ENCODE peak calls at places on chromosomes 12 and 14, in nine cellular contexts. A is GM12865, L is fibroblast of pulmonary artery, G is HFFc6, T is BE2C, I is coronary artery, R is Calu3, Y is ascending aorta, C is psoas muscle. X is an unnamed sample.

GRCh38 chr12:77325505-77325904 is 260.1 kb upstream of the E2F7 start:
- DNase-seq in A (no peak), L (no peak), G (no peak), T (no peak), I (no peak), R (peak), Y (no peak), C (no peak), X (no peak)

GRCh38 chr14:69624131-69624530 is 12.7 kb downstream of the SUSD6 start:
- DNase-seq in A (no peak), L (no peak), G (no peak), T (no peak), I (no peak), R (no peak), Y (no peak), C (no peak), X (no peak)

GRCh38 chr12:27140478-27140969 is 58.1 kb upstream of the C12orf71 start:
- DNase-seq in A (no peak), L (no peak), G (no peak), T (no peak), I (no peak), R (no peak), Y (no peak), C (no peak), X (no peak)

GRCh38 chr12:112735296-112735695 is 56.3 kb upstream of the RPH3A start:
- DNase-seq in A (no peak), L (no peak), G (no peak), T (no peak), I (no peak), R (no peak), Y (no peak), C (no peak), X (no peak)

GRCh38 chr12:109550310-109550680 is 23.0 kb downstream of the MMAB start:
- DNase-seq in A (no peak), L (no peak), G (no peak), T (no peak), I (no peak), R (no peak), Y (no peak), C (no peak), X (no peak)

GRCh38 chr12:55723516-55724225 is 3.5 kb downstream of the RDH5 start:
- DNase-seq in A (no peak), L (no peak), G (no peak), T (no peak), I (no peak), R (no peak), Y (no peak), C (peak), X (no peak)

GRCh38 chr14:51691176-51691575 is 39.5 kb downstream of the FRMD6 start:
- DNase-seq in A (no peak), L (no peak), G (no peak), T (no peak), I (no peak), R (no peak), Y (no peak), C (no peak), X (no peak)

GRCh38 chr14:64956697-64957412 is 14.3 kb upstream of the GPX2 start:
- DNase-seq in A (no peak), L (no peak), G (no peak), T (no peak), I (no peak), R (no peak), Y (no peak), C (no peak), X (no peak)

GRCh38 chr14:63852271-63852816 is 460 bp upstream of the SYNE2 start:
- DNase-seq in A (peak), L (peak), G (no peak), T (no peak), I (no peak), R (no peak), Y (no peak), C (no peak), X (no peak)

GRCh38 chr12:26608273-26608672 is 224.7 kb downstream of the ITPR2 start:
- DNase-seq in A (no peak), L (no peak), G (no peak), T (no peak), I (no peak), R (no peak), Y (no peak), C (no peak), X (no peak)

GRCh38 chr12:30859226-30859625 is 67.3 kb upstream of the TSPAN11 start:
- DNase-seq in A (no peak), L (no peak), G (no peak), T (no peak), I (peak), R (no peak), Y (no peak), C (no peak), X (no peak)

GRCh38 chr12:58435647-58436046 is 484.7 kb downstream of the LRIG3 start:
- DNase-seq in A (no peak), L (no peak), G (no peak), T (no peak), I (no peak), R (no peak), Y (no peak), C (no peak), X (no peak)

GRCh38 chr14:105888151-105888550 is 361.8 kb downstream of the TMEM121 start:
- DNase-seq in A (no peak), L (no peak), G (no peak), T (no peak), I (peak), R (no peak), Y (no peak), C (peak), X (peak)

GRCh38 chr12:131511391-131511802 is 199.5 kb upstream of the SFSWAP start:
- DNase-seq in A (peak), L (peak), G (no peak), T (no peak), I (no peak), R (no peak), Y (no peak), C (no peak), X (no peak)

GRCh38 chr14:68210729-68211299 is 391.2 kb downstream of the RAD51B start:
- DNase-seq in A (peak), L (peak), G (peak), T (no peak), I (no peak), R (peak), Y (peak), C (no peak), X (no peak)

GRCh38 chr14:68787235-68787727 is 5.6 kb downstream of the ZFP36L1 start:
- DNase-seq in A (peak), L (no peak), G (no peak), T (no peak), I (peak), R (no peak), Y (no peak), C (no peak), X (no peak)

GRCh38 chr12:106720696-106721095 is 53.8 kb upstream of the RIC8B start:
- DNase-seq in A (no peak), L (no peak), G (no peak), T (no peak), I (no peak), R (no peak), Y (no peak), C (no peak), X (peak)
- TF ChIP-seq CTCF in A (no peak), L (no peak), G (no peak), T (no peak), I (no peak), R (no peak), Y (no peak), C (no peak), X (no peak)

DNA sequence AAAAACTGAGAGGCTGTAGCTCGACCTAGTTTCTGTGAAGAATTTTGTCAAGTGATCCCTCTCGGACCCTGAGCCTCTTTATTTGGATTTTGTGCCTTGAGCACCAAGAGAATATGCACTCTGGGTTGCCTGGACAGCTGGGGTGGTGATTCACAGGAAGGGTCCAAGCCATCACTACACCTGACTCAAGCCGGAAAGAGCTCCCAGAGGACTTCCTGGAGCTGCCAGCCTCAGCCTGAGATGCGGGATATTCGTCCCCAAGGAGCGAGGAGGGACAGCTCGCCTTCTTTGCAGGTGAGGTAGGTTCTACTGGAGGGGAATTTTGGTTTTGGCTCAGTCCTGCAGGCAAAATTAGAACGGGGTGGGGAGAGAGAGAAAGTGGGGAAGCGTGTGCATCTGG is 94.3 kb downstream of the GALNT8 start:
- DNase-seq in A (no peak), L (no peak), G (no peak), T (no peak), I (no peak), R (no peak), Y (no peak), C (no peak), X (no peak)
- TF ChIP-seq CTCF in A (no peak), L (no peak), G (no peak), T (no peak), I (no peak), R (no peak), Y (no peak), C (no peak), X (no peak)

GRCh38 chr14:49962616-49963015 is 69.7 kb downstream of the ARF6 start:
- DNase-seq in A (peak), L (no peak), G (no peak), T (no peak), I (no peak), R (peak), Y (no peak), C (no peak), X (no peak)

GRCh38 chr14:49961270-49962222 is 68.7 kb downstream of the ARF6 start:
- DNase-seq in A (peak), L (no peak), G (peak), T (no peak), I (no peak), R (no peak), Y (no peak), C (no peak), X (no peak)

GRCh38 chr14:49957089-49957852 is 64.4 kb downstream of the ARF6 start:
- DNase-seq in A (no peak), L (no peak), G (no peak), T (no peak), I (no peak), R (no peak), Y (no peak), C (no peak), X (no peak)

GRCh38 chr14:49960453-49960852 is 67.6 kb downstream of the ARF6 start:
- DNase-seq in A (peak), L (no peak), G (no peak), T (no peak), I (no peak), R (no peak), Y (no peak), C (no peak), X (no peak)

DNA sequence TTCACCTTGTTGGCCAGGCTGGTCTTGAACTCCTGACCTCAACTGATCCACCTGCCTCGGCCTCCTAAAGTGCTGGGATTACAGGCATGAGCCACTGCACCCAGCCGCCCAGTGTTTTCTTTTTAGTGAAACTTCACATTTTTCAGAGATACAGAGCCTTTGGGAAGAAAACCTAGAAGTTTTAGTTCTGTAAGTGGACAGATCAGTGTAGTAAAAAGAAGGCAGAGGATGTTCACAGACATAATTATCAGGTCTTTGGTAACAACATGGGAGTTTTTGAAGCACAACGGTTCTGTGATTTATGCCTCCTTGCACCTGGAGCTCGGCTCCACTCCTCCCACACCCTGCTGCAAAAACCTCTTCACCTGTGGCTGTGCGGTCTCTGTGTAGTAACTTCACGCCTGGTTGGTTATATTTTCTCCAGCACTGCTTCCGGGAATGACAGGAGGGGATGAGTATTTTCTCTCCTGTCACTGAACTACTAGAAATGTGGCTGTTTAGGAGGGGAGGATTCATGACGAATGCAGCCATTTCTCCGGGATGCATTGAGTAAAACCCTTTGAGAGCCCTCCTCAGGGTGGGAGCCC is 67.0 kb downstream of the ARF6 start:
- DNase-seq in A (peak), L (no peak), G (no peak), T (no peak), I (no peak), R (no peak), Y (no peak), C (no peak), X (no peak)
- TF ChIP-seq CTCF in A (no peak), L (no peak), G (no peak), T (no peak), I (no peak), R (no peak), Y (no peak), C (no peak), X (no peak)

GRCh38 chr12:98955284-98955683 is 310.2 kb downstream of the APAF1 start:
- DNase-seq in A (peak), L (peak), G (no peak), T (peak), I (no peak), R (peak), Y (no peak), C (no peak), X (no peak)
- TF ChIP-seq CTCF in A (peak), L (peak), G (peak), T (peak), I (no peak), R (peak), Y (no peak), C (no peak), X (peak)

GRCh38 chr12:15151141-15152091 is 69.8 kb downstream of the RERG start:
- DNase-seq in A (peak), L (peak), G (no peak), T (peak), I (no peak), R (peak), Y (no peak), C (no peak), X (no peak)

GRCh38 chr12:15152864-15153263 is 68.4 kb downstream of the RERG start:
- DNase-seq in A (no peak), L (peak), G (no peak), T (no peak), I (no peak), R (no peak), Y (no peak), C (no peak), X (no peak)

GRCh38 chr12:15154108-15154507 is 67.1 kb downstream of the RERG start:
- DNase-seq in A (no peak), L (no peak), G (no peak), T (peak), I (no peak), R (no peak), Y (no peak), C (no peak), X (no peak)

GRCh38 chr12:15155271-15155670 is 65.9 kb downstream of the RERG start:
- DNase-seq in A (no peak), L (no peak), G (no peak), T (peak), I (no peak), R (no peak), Y (no peak), C (peak), X (no peak)

DNA sequence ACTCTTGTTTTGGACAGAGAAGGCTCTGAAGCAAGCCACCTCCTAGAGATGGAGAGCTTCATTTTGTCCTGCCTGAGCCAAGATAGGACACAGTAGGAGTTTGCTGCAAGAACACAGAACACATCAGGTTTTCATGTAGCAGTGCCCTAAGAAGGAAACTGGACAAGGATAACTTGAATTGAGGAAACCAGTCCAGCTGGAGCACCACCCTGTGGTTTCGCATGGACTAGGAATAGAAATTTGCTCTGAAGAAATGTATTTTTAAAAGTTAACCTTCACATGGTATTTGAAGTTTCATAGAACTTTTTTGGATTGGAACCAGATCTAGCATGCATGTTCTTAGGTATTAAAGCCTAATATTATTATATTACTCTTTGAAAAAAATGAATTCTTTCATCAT is 68.8 kb downstream of the RERG start:
- DNase-seq in A (no peak), L (peak), G (no peak), T (no peak), I (no peak), R (no peak), Y (peak), C (no peak), X (no peak)
- TF ChIP-seq CTCF in A (no peak), L (peak), G (no peak), T (peak), I (no peak), R (no peak), Y (peak), C (peak), X (peak)

GRCh38 chr12:14982986-14983385 is 10.1 kb downstream of the PDE6H start:
- DNase-seq in A (no peak), L (no peak), G (no peak), T (no peak), I (no peak), R (no peak), Y (no peak), C (no peak), X (no peak)

GRCh38 chr12:14984036-14984435 is 11.2 kb downstream of the PDE6H start:
- DNase-seq in A (no peak), L (no peak), G (no peak), T (no peak), I (no peak), R (no peak), Y (no peak), C (no peak), X (no peak)

GRCh38 chr12:14989790-14990189 is 16.9 kb downstream of the PDE6H start:
- DNase-seq in A (peak), L (no peak), G (no peak), T (no peak), I (no peak), R (no peak), Y (no peak), C (no peak), X (no peak)

GRCh38 chr12:14988035-14988434 is 15.2 kb downstream of the PDE6H start:
- DNase-seq in A (peak), L (no peak), G (no peak), T (no peak), I (no peak), R (no peak), Y (no peak), C (no peak), X (no peak)

GRCh38 chr12:14986449-14986848 is 13.6 kb downstream of the PDE6H start:
- DNase-seq in A (no peak), L (no peak), G (no peak), T (no peak), I (no peak), R (no peak), Y (no peak), C (no peak), X (no peak)
- TF ChIP-seq CTCF in A (peak), L (peak), G (no peak), T (peak), I (no peak), R (no peak), Y (peak), C (no peak), X (peak)

DNA sequence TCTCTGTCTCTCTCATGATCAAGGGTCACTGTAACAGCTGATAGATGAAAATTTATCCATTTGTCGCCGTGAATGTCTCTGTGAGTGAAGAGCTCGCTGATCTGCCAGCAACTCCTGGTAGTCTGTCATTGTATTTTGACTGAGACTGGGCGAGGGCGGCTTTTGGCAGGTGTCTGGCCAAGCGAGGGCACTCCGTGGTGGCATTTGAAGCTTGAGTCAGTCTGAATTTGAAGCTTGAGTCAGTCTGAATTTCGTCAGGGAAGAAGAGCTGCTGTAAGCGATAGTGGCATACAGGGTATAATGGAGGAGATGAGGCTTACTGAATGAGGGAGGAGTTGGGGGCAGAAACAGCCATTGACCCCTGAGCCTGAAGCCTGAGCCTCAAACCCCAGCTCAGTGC is 56.8 kb upstream of the FAM181A start:
- DNase-seq in A (no peak), L (no peak), G (no peak), T (no peak), I (no peak), R (no peak), Y (no peak), C (no peak), X (no peak)
- TF ChIP-seq CTCF in A (no peak), L (no peak), G (no peak), T (no peak), I (no peak), R (no peak), Y (no peak), C (no peak), X (no peak)

DNA sequence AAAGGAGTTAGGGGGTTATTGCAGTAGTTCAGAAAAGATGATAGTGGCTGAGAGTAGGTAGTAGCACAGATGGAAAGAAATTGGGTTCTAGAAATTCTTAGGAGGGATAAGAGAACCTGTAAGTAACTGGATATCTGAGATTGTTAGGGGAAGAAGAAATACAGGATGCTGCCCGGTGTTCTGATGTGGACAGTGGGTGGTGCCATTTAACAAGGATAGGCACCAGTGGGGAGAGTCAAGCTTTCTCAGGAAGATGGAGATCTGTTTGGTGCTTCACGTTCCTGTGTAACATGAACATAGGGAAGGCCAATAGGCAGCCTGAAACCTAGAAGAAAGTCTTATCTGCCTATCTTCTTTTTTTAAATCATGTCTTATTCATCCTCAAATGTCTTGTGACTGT is 245.9 kb downstream of the NPAS3 start:
- DNase-seq in A (no peak), L (peak), G (no peak), T (peak), I (no peak), R (no peak), Y (no peak), C (no peak), X (no peak)
- TF ChIP-seq CTCF in A (no peak), L (peak), G (no peak), T (peak), I (no peak), R (no peak), Y (no peak), C (no peak), X (peak)

GRCh38 chr14:84969501-84969900 is 560.4 kb upstream of the FLRT2 start:
- DNase-seq in A (no peak), L (no peak), G (no peak), T (no peak), I (no peak), R (no peak), Y (no peak), C (no peak), X (no peak)

GRCh38 chr14:84959796-84960515 is 570.0 kb upstream of the FLRT2 start:
- DNase-seq in A (no peak), L (no peak), G (no peak), T (no peak), I (no peak), R (no peak), Y (no peak), C (no peak), X (no peak)

GRCh38 chr14:84965279-84965678 is 564.7 kb upstream of the FLRT2 start:
- DNase-seq in A (no peak), L (no peak), G (no peak), T (no peak), I (no peak), R (no peak), Y (no peak), C (no peak), X (no peak)

GRCh38 chr14:84961637-84962036 is 568.3 kb upstream of the FLRT2 start:
- DNase-seq in A (no peak), L (no peak), G (no peak), T (no peak), I (no peak), R (no peak), Y (no peak), C (no peak), X (no peak)

GRCh38 chr14:84963518-84963917 is 566.4 kb upstream of the FLRT2 start:
- DNase-seq in A (no peak), L (no peak), G (no peak), T (no peak), I (no peak), R (no peak), Y (no peak), C (no peak), X (no peak)
- TF ChIP-seq CTCF in A (no peak), L (no peak), G (no peak), T (no peak), I (no peak), R (no peak), Y (no peak), C (no peak), X (no peak)